ENCODE peak calls at places on chromosomes 1 and 21, in seven cellular contexts. X is brain microvascular endothelial cell, B is GM20000, N is neural crest cell, L is DND-41, E is hepatocyte, D is retinal pigment epithelial cell. S is an unnamed sample.

GRCh38 chr1:71770121-71770520 is 512.2 kb downstream of the NEGR1 start:
- DNase-seq in X (peak), B (no peak), N (no peak), L (no peak), E (no peak), D (no peak), S (no peak)

GRCh38 chr1:168598125-168598524 is 21.7 kb downstream of the XCL1 start:
- DNase-seq in X (no peak), B (no peak), N (no peak), L (no peak), E (no peak), D (no peak), S (no peak)

GRCh38 chr1:16156848-16157495 is 1.1 kb upstream of the EPHA2 start:
- DNase-seq in X (no peak), B (no peak), N (no peak), L (no peak), E (peak), D (no peak), S (no peak)

GRCh38 chr1:10781137-10781536 is 15.3 kb downstream of the CASZ1 start:
- DNase-seq in X (no peak), B (no peak), N (no peak), L (no peak), E (no peak), D (no peak), S (no peak)

GRCh38 chr1:176517484-176517883 is 54.5 kb downstream of the PAPPA2 start:
- DNase-seq in X (no peak), B (no peak), N (no peak), L (peak), E (peak), D (peak), S (no peak)

GRCh38 chr1:151406176-151406575 is 6.8 kb downstream of the PSMB4 start:
- DNase-seq in X (no peak), B (no peak), N (no peak), L (no peak), E (no peak), D (no peak), S (no peak)

GRCh38 chr1:154193821-154194220 is 1.9 kb upstream of the TPM3 start:
- DNase-seq in X (no peak), B (no peak), N (no peak), L (no peak), E (no peak), D (no peak), S (no peak)

GRCh38 chr1:103517380-103518047 is 8.0 kb upstream of the RNPC3 start:
- DNase-seq in X (no peak), B (peak), N (no peak), L (no peak), E (no peak), D (no peak), S (no peak)

GRCh38 chr21:40141621-40142020 is 274.4 kb downstream of the PCP4 start:
- DNase-seq in X (no peak), B (no peak), N (no peak), L (no peak), E (no peak), D (no peak), S (no peak)

GRCh38 chr1:109277434-109278204 is 5.3 kb downstream of the PSRC1 start:
- DNase-seq in X (peak), B (peak), N (peak), L (peak), E (peak), D (no peak), S (peak)

GRCh38 chr1:41827991-41828570 is 90.6 kb downstream of the HIVEP3 start:
- DNase-seq in X (no peak), B (no peak), N (no peak), L (no peak), E (no peak), D (no peak), S (no peak)

GRCh38 chr1:183404456-183404855 is 13.7 kb downstream of the NMNAT2 start:
- DNase-seq in X (no peak), B (no peak), N (peak), L (no peak), E (no peak), D (no peak), S (no peak)

GRCh38 chr21:33281101-33281652 is 15.0 kb downstream of the IL10RB start:
- DNase-seq in X (no peak), B (no peak), N (no peak), L (no peak), E (no peak), D (no peak), S (no peak)

GRCh38 chr1:84152649-84153056 is 8.6 kb downstream of the PRKACB start:
- DNase-seq in X (no peak), B (no peak), N (no peak), L (no peak), E (no peak), D (peak), S (peak)

GRCh38 chr1:9066945-9067807 is 2.3 kb downstream of the SLC2A5 start:
- DNase-seq in X (peak), B (peak), N (no peak), L (no peak), E (no peak), D (no peak), S (peak)

GRCh38 chr1:67816096-67816493 is 17.2 kb downstream of the GNG12 start:
- DNase-seq in X (no peak), B (no peak), N (no peak), L (no peak), E (peak), D (no peak), S (no peak)

GRCh38 chr1:74858136-74858535 is 125.2 kb downstream of the TYW3 start:
- DNase-seq in X (no peak), B (peak), N (no peak), L (no peak), E (no peak), D (no peak), S (no peak)

GRCh38 chr1:60000625-60001024 is 72.9 kb downstream of the C1orf87 start:
- DNase-seq in X (no peak), B (no peak), N (no peak), L (no peak), E (no peak), D (no peak), S (no peak)

GRCh38 chr1:197463142-197463541 is 195.1 kb downstream of the CRB1 start:
- DNase-seq in X (no peak), B (no peak), N (no peak), L (no peak), E (no peak), D (no peak), S (no peak)

GRCh38 chr1:117611121-117611601 is 5.3 kb downstream of the TENT5C start:
- DNase-seq in X (no peak), B (no peak), N (no peak), L (peak), E (no peak), D (no peak), S (no peak)

GRCh38 chr1:153349363-153350340 is 1.0 kb upstream of the PGLYRP4 start:
- DNase-seq in X (no peak), B (no peak), N (no peak), L (no peak), E (no peak), D (no peak), S (no peak)

GRCh38 chr1:31627301-31627929 is 9.9 kb downstream of the HCRTR1 start:
- DNase-seq in X (no peak), B (no peak), N (no peak), L (no peak), E (no peak), D (no peak), S (no peak)

GRCh38 chr1:220918285-220918951 is 39.2 kb downstream of the HLX start:
- DNase-seq in X (no peak), B (no peak), N (no peak), L (no peak), E (no peak), D (no peak), S (no peak)

GRCh38 chr1:200176181-200176580 is 148.7 kb downstream of the NR5A2 start:
- DNase-seq in X (no peak), B (no peak), N (no peak), L (no peak), E (no peak), D (no peak), S (no peak)

GRCh38 chr1:184953600-184954219 is 20.6 kb downstream of the NIBAN1 start:
- DNase-seq in X (peak), B (no peak), N (no peak), L (no peak), E (no peak), D (peak), S (no peak)

GRCh38 chr21:30518876-30519275 is 16.9 kb upstream of the KRTAP19-5 start:
- DNase-seq in X (no peak), B (no peak), N (no peak), L (no peak), E (no peak), D (no peak), S (no peak)

GRCh38 chr1:17274186-17275170 is 25.6 kb downstream of the PADI3 start:
- DNase-seq in X (peak), B (peak), N (peak), L (peak), E (peak), D (no peak), S (peak)
- TF ChIP-seq CTCF in X (peak), B (peak), N (peak), L (peak), E (peak), D (peak), S (peak)

GRCh38 chr1:111441573-111442192 is 7.4 kb downstream of the WDR77 start:
- DNase-seq in X (no peak), B (peak), N (peak), L (peak), E (peak), D (no peak), S (peak)
- TF ChIP-seq CTCF in X (peak), B (peak), N (peak), L (peak), E (peak), D (peak), S (peak)

DNA sequence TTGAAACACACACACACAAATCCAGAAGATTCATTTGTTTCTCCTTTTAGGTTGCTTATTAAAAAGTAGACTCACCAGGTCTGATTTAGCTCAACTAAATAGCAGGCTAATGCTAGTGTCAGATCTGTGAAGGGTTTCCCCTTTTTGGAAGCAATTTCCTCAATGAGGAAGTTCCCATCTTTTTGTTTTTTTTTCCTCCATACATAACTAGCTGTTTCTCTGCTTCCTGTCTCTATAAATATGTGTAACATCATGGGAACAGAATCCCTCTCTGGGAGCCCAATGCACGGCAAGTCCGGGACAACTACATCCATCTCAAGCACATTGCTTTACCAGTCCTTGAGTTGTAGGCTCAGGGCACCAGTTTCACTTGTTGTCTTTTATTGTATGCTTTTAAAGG is 1421.1 kb downstream of the PLA2G4A start:
- DNase-seq in X (no peak), B (no peak), N (no peak), L (no peak), E (no peak), D (no peak), S (no peak)
- TF ChIP-seq CTCF in X (no peak), B (no peak), N (no peak), L (no peak), E (no peak), D (no peak), S (no peak)

GRCh38 chr1:186094170-186094569 is 280.9 kb downstream of the TPR start:
- DNase-seq in X (peak), B (no peak), N (no peak), L (no peak), E (no peak), D (peak), S (no peak)
- TF ChIP-seq CTCF in X (no peak), B (no peak), N (no peak), L (no peak), E (no peak), D (no peak), S (no peak)

DNA sequence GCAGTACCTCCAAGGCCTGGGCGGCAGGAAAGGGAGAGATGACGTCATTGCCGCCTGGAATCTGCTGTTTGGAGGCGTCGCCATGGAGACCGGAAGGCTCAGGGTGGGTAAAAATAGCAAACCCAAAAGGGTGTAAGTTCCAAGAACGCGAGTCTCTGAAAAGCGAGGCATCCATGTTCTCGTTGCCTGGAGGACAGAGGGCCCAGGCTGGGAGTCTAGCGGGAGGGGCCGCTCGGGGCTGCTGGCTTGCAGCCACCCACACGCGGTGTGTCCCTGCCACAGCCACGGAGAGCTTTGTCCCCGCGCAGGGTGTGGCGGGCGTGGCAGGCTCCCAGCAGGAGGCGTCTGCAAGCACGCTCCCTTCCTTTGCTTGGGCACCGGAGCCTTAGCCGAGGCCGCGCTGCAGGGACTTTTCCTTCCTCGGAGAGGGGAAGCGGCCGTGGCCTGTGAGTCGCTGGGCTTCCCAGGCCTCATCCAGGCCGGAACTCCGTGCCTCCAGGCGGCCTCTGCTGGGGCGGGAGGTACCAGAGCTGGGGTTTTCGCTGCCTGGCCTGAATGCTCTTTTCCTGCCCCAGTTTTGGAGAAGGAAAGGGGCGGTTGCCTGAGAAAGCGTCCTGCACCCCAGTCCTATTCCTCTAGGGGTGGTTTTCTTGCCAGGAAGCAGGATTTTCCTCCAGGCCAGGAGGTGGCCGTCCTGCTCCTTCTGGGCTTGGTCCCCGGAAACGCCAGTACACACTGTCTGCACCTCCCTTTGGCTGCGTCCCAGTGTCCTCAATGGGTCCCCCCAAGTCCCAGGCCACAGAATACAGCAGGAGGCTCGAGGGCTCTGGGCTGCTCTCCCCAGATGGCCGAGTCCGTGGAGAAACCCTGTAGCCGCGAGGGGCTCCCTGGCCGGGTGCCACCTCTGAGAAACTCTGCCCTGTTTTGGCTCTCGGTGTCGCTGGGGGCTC is 15.3 kb upstream of the SKI start:
- DNase-seq in X (peak), B (peak), N (peak), L (peak), E (peak), D (peak), S (no peak)
- TF ChIP-seq CTCF in X (peak), B (peak), N (peak), L (no peak), E (peak), D (peak), S (no peak)

GRCh38 chr1:6170116-6170741 is 9.9 kb downstream of the CHD5 start:
- DNase-seq in X (no peak), B (no peak), N (no peak), L (no peak), E (no peak), D (no peak), S (no peak)

GRCh38 chr1:6172549-6172948 is 7.6 kb downstream of the CHD5 start:
- DNase-seq in X (no peak), B (no peak), N (no peak), L (no peak), E (no peak), D (no peak), S (no peak)

GRCh38 chr1:6168947-6169586 is 11.1 kb downstream of the CHD5 start:
- DNase-seq in X (no peak), B (no peak), N (no peak), L (no peak), E (no peak), D (no peak), S (no peak)

GRCh38 chr1:6170742-6171201 is 9.3 kb downstream of the CHD5 start:
- DNase-seq in X (no peak), B (no peak), N (no peak), L (no peak), E (no peak), D (no peak), S (no peak)

GRCh38 chr1:6171546-6172124 is 8.5 kb downstream of the CHD5 start:
- DNase-seq in X (no peak), B (no peak), N (peak), L (no peak), E (no peak), D (no peak), S (peak)
- TF ChIP-seq CTCF in X (peak), B (peak), N (peak), L (peak), E (no peak), D (peak), S (peak)

DNA sequence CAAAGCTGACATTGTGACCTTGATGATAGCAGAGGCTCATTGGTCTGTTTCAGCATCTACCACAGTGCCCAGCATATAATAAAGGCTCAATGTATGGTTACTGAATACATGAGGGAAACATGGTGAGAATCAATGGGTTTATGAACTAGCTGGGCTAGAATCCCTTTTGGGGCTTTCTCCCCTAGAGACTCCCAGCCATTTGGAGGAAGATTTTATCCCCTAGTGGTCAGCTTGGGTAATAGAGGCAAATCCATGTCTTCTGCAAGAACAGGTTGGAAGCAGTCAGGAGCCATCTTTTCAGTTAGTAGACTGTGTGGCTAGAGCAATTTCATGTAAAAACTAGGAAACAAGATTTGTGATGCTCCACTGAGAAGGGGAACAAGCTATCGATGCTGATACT is 15.8 kb upstream of the REG4 start:
- DNase-seq in X (no peak), B (peak), N (no peak), L (no peak), E (no peak), D (no peak), S (peak)
- TF ChIP-seq CTCF in X (peak), B (no peak), N (peak), L (peak), E (no peak), D (peak), S (peak)

DNA sequence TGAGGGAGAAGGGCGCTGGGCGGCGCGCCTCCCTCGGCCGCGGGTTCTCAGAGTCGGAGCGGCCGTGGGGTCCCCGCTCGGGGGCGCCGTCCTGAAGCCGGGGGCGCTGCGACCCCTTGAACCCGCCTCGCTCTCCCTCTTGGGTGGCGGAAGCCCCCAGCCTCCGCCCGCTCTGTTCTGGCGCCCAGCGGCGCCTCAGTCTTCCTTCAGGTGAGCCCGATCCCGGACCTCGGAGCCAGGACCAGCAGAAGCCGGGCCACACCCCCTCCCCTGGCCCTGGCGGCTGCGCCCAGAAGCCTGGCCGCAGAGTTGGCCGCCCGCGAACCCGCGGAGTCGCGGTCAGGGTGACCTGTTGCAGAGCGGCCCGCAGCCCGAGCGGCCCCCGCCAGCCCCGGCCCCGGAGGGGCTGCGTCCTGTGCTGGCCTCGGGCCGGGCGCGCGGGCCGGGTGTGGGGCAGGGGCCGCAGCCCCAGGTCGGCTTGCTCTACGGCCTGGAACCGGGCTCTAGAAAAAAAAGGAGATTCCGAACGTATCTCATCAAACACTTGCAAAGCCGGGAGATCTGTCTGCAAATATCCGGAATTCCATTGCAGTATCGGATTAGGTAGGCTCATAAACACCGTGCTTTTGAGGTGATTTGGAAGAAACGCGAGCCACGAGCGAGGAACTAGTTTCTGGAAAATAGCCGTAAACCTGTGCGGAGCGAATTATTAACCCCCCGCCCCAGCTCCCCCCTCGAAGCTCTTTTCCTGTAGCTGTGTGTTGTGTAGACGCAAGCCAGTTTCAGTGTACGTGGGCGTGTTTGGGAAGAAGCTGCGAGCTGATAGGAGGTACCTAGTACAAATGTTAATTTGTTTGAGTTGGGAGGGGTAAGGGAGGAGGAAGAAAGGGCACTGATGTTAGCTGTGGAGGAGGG is 816 bp downstream of the RALGPS2 start:
- DNase-seq in X (peak), B (peak), N (peak), L (peak), E (peak), D (peak), S (peak)
- TF ChIP-seq CTCF in X (no peak), B (peak), N (peak), L (peak), E (peak), D (peak), S (peak)

S was measured in OCI-LY7.